ENCODE peak calls at places on chromosomes 5 and 9, in nine cellular contexts. I is fibroblast of lung, R is brain microvascular endothelial cell, Q is upper lobe of right lung, J is astrocyte of the spinal cord, O is tibial artery, V is body of pancreas, U is IMR-90, X is endothelial cell. E is an unnamed sample.

GRCh38 chr9:89686621-89687020 is 81.8 kb downstream of the GADD45G start:
- DNase-seq in I (no peak), R (no peak), Q (no peak), J (no peak), O (no peak), V (no peak), U (no peak), X (no peak), E (no peak)

GRCh38 chr5:109649371-109649770 is 40.4 kb upstream of the MAN2A1 start:
- DNase-seq in I (no peak), R (no peak), Q (no peak), J (peak), O (no peak), V (no peak), U (no peak), X (no peak), E (no peak)

GRCh38 chr9:31790720-31791119 is 593.7 kb upstream of the ACO1 start:
- DNase-seq in I (no peak), R (no peak), Q (no peak), J (no peak), O (no peak), V (no peak), U (no peak), X (no peak), E (peak)

GRCh38 chr9:129206401-129206800 is 28.3 kb upstream of the IER5L start:
- DNase-seq in I (no peak), R (no peak), Q (no peak), J (no peak), O (no peak), V (no peak), U (no peak), X (no peak), E (no peak)

GRCh38 chr9:33025572-33026347 is 687 bp downstream of the DNAJA1 start:
- DNase-seq in I (peak), R (peak), Q (peak), J (peak), O (peak), V (peak), U (peak), X (peak), E (peak)

GRCh38 chr5:148988328-148988727 is 74.5 kb downstream of the SH3TC2 start:
- DNase-seq in I (peak), R (no peak), Q (no peak), J (no peak), O (no peak), V (no peak), U (no peak), X (no peak), E (no peak)

GRCh38 chr9:99253134-99253533 is 31.1 kb downstream of the SEC61B start:
- DNase-seq in I (no peak), R (no peak), Q (no peak), J (no peak), O (no peak), V (no peak), U (no peak), X (no peak), E (no peak)

GRCh38 chr5:101943784-101944183 is 352.3 kb downstream of the SLCO4C1 start:
- DNase-seq in I (peak), R (no peak), Q (no peak), J (peak), O (no peak), V (no peak), U (no peak), X (no peak), E (peak)

GRCh38 chr9:136293476-136294077 is 10.3 kb downstream of the CCDC187 start:
- DNase-seq in I (no peak), R (no peak), Q (no peak), J (no peak), O (no peak), V (no peak), U (no peak), X (no peak), E (no peak)

GRCh38 chr9:113705938-113706519 is 170.1 kb upstream of the ZNF618 start:
- DNase-seq in I (no peak), R (no peak), Q (no peak), J (no peak), O (no peak), V (peak), U (no peak), X (no peak), E (no peak)

GRCh38 chr9:6625363-6625762 is 20.2 kb downstream of the GLDC start:
- DNase-seq in I (no peak), R (no peak), Q (no peak), J (no peak), O (no peak), V (no peak), U (no peak), X (no peak), E (no peak)

GRCh38 chr9:129718647-129719046 is 34.2 kb downstream of the PTGES start:
- DNase-seq in I (no peak), R (no peak), Q (no peak), J (no peak), O (no peak), V (no peak), U (no peak), X (no peak), E (no peak)

GRCh38 chr5:152532714-152533113 is 127.6 kb upstream of the NMUR2 start:
- DNase-seq in I (peak), R (peak), Q (no peak), J (peak), O (no peak), V (no peak), U (peak), X (peak), E (peak)

GRCh38 chr5:180201051-180201987 is 7.7 kb downstream of the RASGEF1C start:
- DNase-seq in I (no peak), R (no peak), Q (peak), J (no peak), O (no peak), V (peak), U (no peak), X (peak), E (peak)

GRCh38 chr5:43098064-43098463 is 22.6 kb upstream of the ZNF131 start:
- DNase-seq in I (no peak), R (no peak), Q (no peak), J (no peak), O (no peak), V (no peak), U (no peak), X (no peak), E (no peak)

GRCh38 chr5:141465351-141465750 is 10.4 kb upstream of the PCDHGC3 start:
- DNase-seq in I (peak), R (no peak), Q (no peak), J (no peak), O (no peak), V (no peak), U (peak), X (no peak), E (no peak)

GRCh38 chr5:62001640-62002039 is 304.4 kb upstream of the KIF2A start:
- DNase-seq in I (no peak), R (no peak), Q (no peak), J (no peak), O (no peak), V (no peak), U (no peak), X (no peak), E (peak)

GRCh38 chr5:36692791-36693763 is 86.7 kb downstream of the SLC1A3 start:
- DNase-seq in I (peak), R (peak), Q (peak), J (peak), O (peak), V (peak), U (peak), X (peak), E (peak)

GRCh38 chr9:98034593-98035546 is 21.7 kb upstream of the NANS start:
- DNase-seq in I (peak), R (peak), Q (peak), J (peak), O (peak), V (peak), U (peak), X (peak), E (peak)

GRCh38 chr9:123942542-123942941 is 12.6 kb upstream of the DENND1A start:
- DNase-seq in I (no peak), R (no peak), Q (no peak), J (no peak), O (no peak), V (no peak), U (no peak), X (no peak), E (no peak)

GRCh38 chr5:74639538-74640449 is 734 bp downstream of the ENC1 start:
- DNase-seq in I (no peak), R (no peak), Q (peak), J (no peak), O (no peak), V (peak), U (peak), X (peak), E (peak)

GRCh38 chr5:55231476-55232193 is 1.8 kb downstream of the CCNO start:
- DNase-seq in I (peak), R (no peak), Q (no peak), J (peak), O (no peak), V (peak), U (no peak), X (peak), E (no peak)

GRCh38 chr5:157516626-157517325 is 56.8 kb downstream of the NIPAL4 start:
- DNase-seq in I (peak), R (peak), Q (no peak), J (peak), O (peak), V (peak), U (peak), X (no peak), E (peak)

GRCh38 chr5:139751236-139751635 is 44.4 kb upstream of the PSD2 start:
- DNase-seq in I (no peak), R (no peak), Q (no peak), J (no peak), O (no peak), V (no peak), U (no peak), X (no peak), E (no peak)

GRCh38 chr9:19634881-19635280 is 154.0 kb downstream of the SLC24A2 start:
- DNase-seq in I (no peak), R (no peak), Q (no peak), J (no peak), O (no peak), V (no peak), U (no peak), X (no peak), E (no peak)

GRCh38 chr9:130265431-130266235 is at the start of gene HMCN2:
- DNase-seq in I (peak), R (no peak), Q (no peak), J (no peak), O (peak), V (no peak), U (no peak), X (peak), E (no peak)

GRCh38 chr9:90167920-90168319 is 474.7 kb downstream of the DIRAS2 start:
- DNase-seq in I (no peak), R (no peak), Q (no peak), J (no peak), O (no peak), V (no peak), U (no peak), X (no peak), E (no peak)

GRCh38 chr9:1253098-1253979 is 203.2 kb downstream of the DMRT2 start:
- DNase-seq in I (no peak), R (no peak), Q (no peak), J (no peak), O (no peak), V (no peak), U (no peak), X (no peak), E (no peak)

GRCh38 chr9:4866239-4866969 is 73.7 kb downstream of the RCL1 start:
- DNase-seq in I (peak), R (no peak), Q (no peak), J (no peak), O (no peak), V (no peak), U (peak), X (no peak), E (peak)

GRCh38 chr9:98182889-98183599 is 9.4 kb downstream of the CORO2A start:
- DNase-seq in I (no peak), R (no peak), Q (no peak), J (no peak), O (no peak), V (no peak), U (no peak), X (no peak), E (no peak)

GRCh38 chr5:175321927-175322532 is 122.0 kb downstream of the DRD1 start:
- DNase-seq in I (peak), R (peak), Q (no peak), J (peak), O (no peak), V (peak), U (peak), X (peak), E (peak)

GRCh38 chr9:93897075-93897970 is 57.8 kb downstream of the BARX1 start:
- DNase-seq in I (no peak), R (no peak), Q (no peak), J (no peak), O (peak), V (no peak), U (no peak), X (no peak), E (no peak)

GRCh38 chr5:108727154-108727638 is 20.5 kb upstream of the FER start:
- DNase-seq in I (no peak), R (no peak), Q (no peak), J (no peak), O (peak), V (peak), U (peak), X (no peak), E (no peak)

DNA sequence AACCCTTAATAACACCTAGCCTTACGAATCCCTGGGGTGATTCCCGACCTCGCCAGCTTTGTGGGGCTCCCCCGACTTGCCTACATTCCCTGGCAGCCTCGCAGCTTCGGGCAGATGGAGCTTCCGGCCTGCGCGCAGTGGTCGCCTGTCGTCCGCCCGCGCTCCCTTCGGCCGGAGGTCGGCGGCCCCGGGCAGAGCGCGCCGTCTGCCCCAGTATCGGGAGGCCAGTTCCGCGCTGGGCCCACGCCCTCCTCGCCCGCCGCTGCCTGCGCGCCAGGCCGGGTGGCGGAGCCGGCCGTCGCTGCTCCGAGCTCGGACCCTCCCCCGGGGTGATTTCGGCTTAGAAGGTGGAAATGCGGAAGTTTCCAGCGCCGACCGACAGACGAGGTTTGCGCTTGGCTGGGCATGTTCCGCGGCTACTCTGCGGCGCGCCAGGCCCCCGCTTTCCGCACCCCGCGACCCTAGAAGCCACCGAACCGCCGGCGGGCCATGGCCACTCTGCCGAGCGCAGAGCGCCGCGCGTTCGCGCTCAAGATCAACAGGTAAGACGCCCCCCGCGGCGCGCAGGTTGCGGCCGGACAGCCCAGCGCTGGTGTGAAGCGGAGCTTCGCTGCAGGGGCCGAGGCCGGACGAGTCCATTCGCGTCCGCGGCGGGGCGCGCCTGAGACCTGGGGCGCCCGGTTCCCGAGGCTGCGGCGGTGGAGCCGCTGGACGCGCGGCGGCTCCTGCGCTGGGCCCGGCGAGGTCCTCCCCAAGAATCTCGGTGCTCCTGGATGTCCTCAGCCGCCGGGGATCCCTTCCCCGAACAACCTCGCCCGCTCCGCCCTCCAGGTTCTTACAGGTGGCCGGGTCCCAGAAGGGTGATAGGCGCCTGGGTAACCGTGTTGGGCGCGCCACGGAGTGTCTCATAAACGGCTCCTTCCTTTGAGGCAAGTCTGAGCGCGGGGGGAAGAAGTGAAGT is at the start of gene DOCK8:
- DNase-seq in I (peak), R (no peak), Q (peak), J (peak), O (peak), V (peak), U (no peak), X (peak), E (peak)
- TF ChIP-seq CTCF in I (no peak), R (peak), Q (peak), J (no peak), O (no peak), V (peak), U (no peak), X (peak), E (peak)

GRCh38 chr5:57884346-57885102 is 401.9 kb upstream of the ACTBL2 start:
- DNase-seq in I (no peak), R (no peak), Q (no peak), J (no peak), O (no peak), V (no peak), U (no peak), X (no peak), E (no peak)
- TF ChIP-seq CTCF in I (no peak), R (no peak), Q (no peak), J (no peak), O (no peak), V (no peak), U (no peak), X (no peak), E (no peak)

DNA sequence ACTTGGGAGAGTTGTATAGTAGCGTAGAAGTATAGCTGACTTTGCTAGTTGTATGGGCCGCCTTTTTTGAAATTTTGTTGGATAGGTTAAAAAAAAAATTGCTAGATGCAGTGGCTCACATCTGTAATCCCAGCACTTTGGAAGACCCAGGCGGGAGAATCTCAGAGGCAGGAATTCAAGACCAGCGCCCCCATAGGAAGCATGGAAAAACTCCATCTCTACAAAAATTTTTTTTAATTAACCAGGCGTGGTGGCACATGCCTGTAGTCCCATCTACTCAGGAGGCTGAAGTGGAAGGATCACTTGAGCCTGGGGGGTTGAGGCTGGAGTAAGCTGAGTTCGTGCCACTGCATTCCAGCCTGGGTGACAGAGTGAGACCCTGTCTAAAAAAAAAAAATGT is 59.2 kb downstream of the SMC5 start:
- DNase-seq in I (no peak), R (no peak), Q (no peak), J (no peak), O (no peak), V (no peak), U (no peak), X (peak), E (no peak)
- TF ChIP-seq CTCF in I (no peak), R (peak), Q (no peak), J (peak), O (no peak), V (no peak), U (no peak), X (peak), E (no peak)

GRCh38 chr9:10007356-10007755 is 605.4 kb downstream of the PTPRD start:
- DNase-seq in I (no peak), R (no peak), Q (no peak), J (no peak), O (no peak), V (no peak), U (no peak), X (no peak), E (no peak)

GRCh38 chr9:10008101-10008799 is 604.6 kb downstream of the PTPRD start:
- DNase-seq in I (peak), R (no peak), Q (no peak), J (peak), O (no peak), V (no peak), U (no peak), X (no peak), E (no peak)

GRCh38 chr9:10005206-10005605 is 607.6 kb downstream of the PTPRD start:
- DNase-seq in I (no peak), R (no peak), Q (no peak), J (no peak), O (no peak), V (peak), U (no peak), X (no peak), E (no peak)

GRCh38 chr9:10009401-10009800 is 603.4 kb downstream of the PTPRD start:
- DNase-seq in I (no peak), R (no peak), Q (no peak), J (no peak), O (no peak), V (no peak), U (no peak), X (no peak), E (no peak)
- TF ChIP-seq CTCF in I (no peak), R (no peak), Q (no peak), J (no peak), O (no peak), V (no peak), U (no peak), X (no peak), E (no peak)

GRCh38 chr5:147576646-147577535 is 67.0 kb upstream of the DPYSL3 start:
- DNase-seq in I (peak), R (peak), Q (peak), J (peak), O (peak), V (peak), U (peak), X (peak), E (peak)

GRCh38 chr5:147568710-147569109 is 58.8 kb upstream of the DPYSL3 start:
- DNase-seq in I (no peak), R (no peak), Q (no peak), J (no peak), O (no peak), V (no peak), U (no peak), X (no peak), E (no peak)

GRCh38 chr5:147567917-147568598 is 58.2 kb upstream of the DPYSL3 start:
- DNase-seq in I (peak), R (peak), Q (no peak), J (peak), O (no peak), V (no peak), U (peak), X (no peak), E (peak)

GRCh38 chr5:147575598-147575997 is 65.7 kb upstream of the DPYSL3 start:
- DNase-seq in I (no peak), R (no peak), Q (no peak), J (no peak), O (no peak), V (no peak), U (no peak), X (no peak), E (no peak)

DNA sequence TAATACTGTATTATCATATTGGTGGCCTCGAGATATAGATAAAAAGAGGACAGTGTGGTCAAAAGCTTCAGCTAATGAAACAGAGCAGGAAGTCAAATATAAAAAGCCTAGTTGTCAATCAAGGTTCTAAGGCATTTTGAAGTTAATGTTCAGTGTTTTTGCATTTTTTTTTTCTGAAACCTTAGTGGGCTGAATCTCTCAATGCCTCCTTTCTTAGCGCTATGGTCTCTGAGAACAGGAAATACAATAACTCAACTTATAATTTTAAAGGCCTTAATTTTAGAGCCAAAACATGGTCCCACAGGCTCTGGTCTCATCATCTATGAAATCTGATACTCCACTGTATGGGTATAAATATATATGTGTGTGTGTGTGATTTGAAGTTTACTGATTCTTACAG is 63.3 kb upstream of the DPYSL3 start:
- DNase-seq in I (no peak), R (no peak), Q (no peak), J (no peak), O (no peak), V (no peak), U (no peak), X (no peak), E (no peak)
- TF ChIP-seq CTCF in I (no peak), R (no peak), Q (no peak), J (no peak), O (no peak), V (no peak), U (no peak), X (no peak), E (no peak)

GRCh38 chr9:96784021-96784420 is 6.1 kb upstream of the ZNF510 start:
- DNase-seq in I (no peak), R (no peak), Q (no peak), J (no peak), O (no peak), V (no peak), U (no peak), X (no peak), E (no peak)
- TF ChIP-seq CTCF in I (no peak), R (no peak), Q (no peak), J (no peak), O (no peak), V (no peak), U (no peak), X (no peak), E (no peak)

GRCh38 chr9:92636627-92637026 is 33.3 kb downstream of the IPPK start:
- DNase-seq in I (no peak), R (no peak), Q (no peak), J (no peak), O (peak), V (no peak), U (no peak), X (no peak), E (no peak)
- TF ChIP-seq CTCF in I (no peak), R (peak), Q (no peak), J (peak), O (no peak), V (no peak), U (peak), X (no peak), E (no peak)